ENCODE peak calls at places on chromosomes 13 and 19, in nine cellular contexts. G, Z, N, Q, H, V, I, X and U are unnamed samples.

GRCh38 chr19:32224371-32225244 is 120.8 kb upstream of the ZNF507 start:
- DNase-seq in G (peak), Z (peak), N (peak), Q (no peak), H (no peak), V (no peak), I (no peak), X (no peak), U (no peak)

GRCh38 chr19:17933414-17934129 is 757 bp downstream of the CCDC124 start:
- DNase-seq in G (no peak), Z (no peak), N (peak), Q (no peak), H (no peak), V (no peak), I (no peak), X (no peak), U (no peak)

GRCh38 chr19:39275578-39275977 is 7.4 kb downstream of the IFNL2 start:
- DNase-seq in G (no peak), Z (no peak), N (no peak), Q (no peak), H (no peak), V (no peak), I (no peak), X (no peak), U (no peak)

GRCh38 chr13:102484329-102484728 is 82.5 kb upstream of the FGF14 start:
- DNase-seq in G (no peak), Z (no peak), N (peak), Q (no peak), H (no peak), V (no peak), I (no peak), X (no peak), U (no peak)

GRCh38 chr19:1279782-1280341 is 4.5 kb downstream of the FAM174C start:
- DNase-seq in G (peak), Z (peak), N (peak), Q (peak), H (no peak), V (peak), I (peak), X (peak), U (peak)

GRCh38 chr19:56111601-56112312 is 9.3 kb downstream of the ZNF787 start:
- DNase-seq in G (no peak), Z (no peak), N (no peak), Q (no peak), H (no peak), V (no peak), I (no peak), X (no peak), U (peak)

GRCh38 chr13:108005231-108005630 is 210.1 kb downstream of the LIG4 start:
- DNase-seq in G (no peak), Z (no peak), N (no peak), Q (no peak), H (no peak), V (no peak), I (no peak), X (no peak), U (no peak)

GRCh38 chr13:108948269-108948671 is 318.9 kb downstream of the MYO16 start:
- DNase-seq in G (peak), Z (no peak), N (no peak), Q (peak), H (no peak), V (no peak), I (no peak), X (no peak), U (no peak)

GRCh38 chr19:50542825-50543428 is 25.3 kb downstream of the LRRC4B start:
- DNase-seq in G (no peak), Z (no peak), N (no peak), Q (no peak), H (no peak), V (no peak), I (no peak), X (no peak), U (no peak)

GRCh38 chr13:62113145-62113544 is 697.5 kb upstream of the PCDH20 start:
- DNase-seq in G (no peak), Z (no peak), N (no peak), Q (no peak), H (no peak), V (no peak), I (no peak), X (no peak), U (no peak)

GRCh38 chr19:10780368-10780767 is 55.6 kb downstream of the TMED1 start:
- DNase-seq in G (no peak), Z (no peak), N (peak), Q (no peak), H (peak), V (no peak), I (no peak), X (no peak), U (peak)

GRCh38 chr13:47639716-47640447 is 361.2 kb downstream of the SUCLA2 start:
- DNase-seq in G (no peak), Z (no peak), N (peak), Q (no peak), H (no peak), V (no peak), I (no peak), X (no peak), U (no peak)